ENCODE peak calls at places on chromosomes 5 and 9, in five cellular contexts. One of them, this sample, is unnamed.

GRCh38 chr9:76732341-76732958 is 31.8 kb upstream of the PCA3 start:
- DNase-seq in HTR-8/SVneo: no peak
- DNase-seq in non-pigmented ciliary epithelial cell: no peak
- DNase-seq in stimulated activated CD4-positive, alpha-beta T cell treated with anti-CD3 and anti-CD28 coated beads, Interleukin-15, amount 100 ng/mL, for 1 hour: no peak
- DNase-seq in activated naive CD4-positive, alpha-beta T cell: no peak
- DNase-seq in this sample: no peak

GRCh38 chr5:24633705-24634325 is 11.0 kb downstream of the CDH10 start:
- DNase-seq in HTR-8/SVneo: peak
- DNase-seq in non-pigmented ciliary epithelial cell: no peak
- DNase-seq in stimulated activated CD4-positive, alpha-beta T cell treated with anti-CD3 and anti-CD28 coated beads, Interleukin-15, amount 100 ng/mL, for 1 hour: no peak
- DNase-seq in activated naive CD4-positive, alpha-beta T cell: no peak
- DNase-seq in this sample: no peak

GRCh38 chr9:124739360-124739759 is 31.8 kb downstream of the NR6A1 start:
- DNase-seq in HTR-8/SVneo: no peak
- DNase-seq in non-pigmented ciliary epithelial cell: no peak
- DNase-seq in stimulated activated CD4-positive, alpha-beta T cell treated with anti-CD3 and anti-CD28 coated beads, Interleukin-15, amount 100 ng/mL, for 1 hour: no peak
- DNase-seq in activated naive CD4-positive, alpha-beta T cell: no peak
- DNase-seq in this sample: no peak

GRCh38 chr5:6732634-6733410 is 19.6 kb downstream of the TENT4A start:
- DNase-seq in HTR-8/SVneo: peak
- DNase-seq in non-pigmented ciliary epithelial cell: peak
- DNase-seq in stimulated activated CD4-positive, alpha-beta T cell treated with anti-CD3 and anti-CD28 coated beads, Interleukin-15, amount 100 ng/mL, for 1 hour: no peak
- DNase-seq in activated naive CD4-positive, alpha-beta T cell: no peak
- DNase-seq in this sample: no peak

GRCh38 chr5:40409600-40409999 is 270.1 kb upstream of the PTGER4 start:
- DNase-seq in HTR-8/SVneo: no peak
- DNase-seq in non-pigmented ciliary epithelial cell: no peak
- DNase-seq in stimulated activated CD4-positive, alpha-beta T cell treated with anti-CD3 and anti-CD28 coated beads, Interleukin-15, amount 100 ng/mL, for 1 hour: no peak
- DNase-seq in activated naive CD4-positive, alpha-beta T cell: peak
- DNase-seq in this sample: no peak

GRCh38 chr5:178235600-178235998 is 3.0 kb upstream of the PHYKPL start:
- DNase-seq in HTR-8/SVneo: no peak
- DNase-seq in non-pigmented ciliary epithelial cell: no peak
- DNase-seq in stimulated activated CD4-positive, alpha-beta T cell treated with anti-CD3 and anti-CD28 coated beads, Interleukin-15, amount 100 ng/mL, for 1 hour: no peak
- DNase-seq in activated naive CD4-positive, alpha-beta T cell: no peak
- DNase-seq in this sample: no peak

GRCh38 chr5:54643679-54644078 is 126.1 kb downstream of the SNX18 start:
- DNase-seq in HTR-8/SVneo: peak
- DNase-seq in non-pigmented ciliary epithelial cell: no peak
- DNase-seq in stimulated activated CD4-positive, alpha-beta T cell treated with anti-CD3 and anti-CD28 coated beads, Interleukin-15, amount 100 ng/mL, for 1 hour: no peak
- DNase-seq in activated naive CD4-positive, alpha-beta T cell: no peak
- DNase-seq in this sample: no peak

GRCh38 chr9:72592501-72593403 is 71.3 kb downstream of the TMC1 start:
- DNase-seq in HTR-8/SVneo: peak
- DNase-seq in non-pigmented ciliary epithelial cell: no peak
- DNase-seq in stimulated activated CD4-positive, alpha-beta T cell treated with anti-CD3 and anti-CD28 coated beads, Interleukin-15, amount 100 ng/mL, for 1 hour: no peak
- DNase-seq in activated naive CD4-positive, alpha-beta T cell: no peak
- DNase-seq in this sample: no peak

GRCh38 chr5:52043137-52043536 is 659.9 kb downstream of the ISL1 start:
- DNase-seq in HTR-8/SVneo: no peak
- DNase-seq in non-pigmented ciliary epithelial cell: no peak
- DNase-seq in stimulated activated CD4-positive, alpha-beta T cell treated with anti-CD3 and anti-CD28 coated beads, Interleukin-15, amount 100 ng/mL, for 1 hour: no peak
- DNase-seq in activated naive CD4-positive, alpha-beta T cell: no peak
- DNase-seq in this sample: no peak

GRCh38 chr5:117131876-117132275 is 557.3 kb upstream of the SEMA6A start:
- DNase-seq in HTR-8/SVneo: no peak
- DNase-seq in non-pigmented ciliary epithelial cell: no peak
- DNase-seq in stimulated activated CD4-positive, alpha-beta T cell treated with anti-CD3 and anti-CD28 coated beads, Interleukin-15, amount 100 ng/mL, for 1 hour: no peak
- DNase-seq in activated naive CD4-positive, alpha-beta T cell: no peak
- DNase-seq in this sample: no peak

GRCh38 chr5:113321266-113321665 is 113.5 kb downstream of the TSSK1B start:
- DNase-seq in HTR-8/SVneo: no peak
- DNase-seq in non-pigmented ciliary epithelial cell: no peak
- DNase-seq in stimulated activated CD4-positive, alpha-beta T cell treated with anti-CD3 and anti-CD28 coated beads, Interleukin-15, amount 100 ng/mL, for 1 hour: no peak
- DNase-seq in activated naive CD4-positive, alpha-beta T cell: no peak
- DNase-seq in this sample: no peak

GRCh38 chr5:90557391-90557790 is 1.2 kb upstream of the ADGRV1 start:
- DNase-seq in HTR-8/SVneo: no peak
- DNase-seq in non-pigmented ciliary epithelial cell: no peak
- DNase-seq in stimulated activated CD4-positive, alpha-beta T cell treated with anti-CD3 and anti-CD28 coated beads, Interleukin-15, amount 100 ng/mL, for 1 hour: no peak
- DNase-seq in activated naive CD4-positive, alpha-beta T cell: no peak
- DNase-seq in this sample: no peak

GRCh38 chr9:463455-464125 is 248.9 kb downstream of the DOCK8 start:
- DNase-seq in HTR-8/SVneo: no peak
- DNase-seq in non-pigmented ciliary epithelial cell: no peak
- DNase-seq in stimulated activated CD4-positive, alpha-beta T cell treated with anti-CD3 and anti-CD28 coated beads, Interleukin-15, amount 100 ng/mL, for 1 hour: no peak
- DNase-seq in activated naive CD4-positive, alpha-beta T cell: no peak
- DNase-seq in this sample: no peak

GRCh38 chr9:78585909-78586308 is 289.0 kb downstream of the PSAT1 start:
- DNase-seq in HTR-8/SVneo: no peak
- DNase-seq in non-pigmented ciliary epithelial cell: no peak
- DNase-seq in stimulated activated CD4-positive, alpha-beta T cell treated with anti-CD3 and anti-CD28 coated beads, Interleukin-15, amount 100 ng/mL, for 1 hour: no peak
- DNase-seq in activated naive CD4-positive, alpha-beta T cell: no peak
- DNase-seq in this sample: no peak

GRCh38 chr5:32859211-32859641 is 148.1 kb downstream of the NPR3 start:
- DNase-seq in HTR-8/SVneo: no peak
- DNase-seq in non-pigmented ciliary epithelial cell: no peak
- DNase-seq in stimulated activated CD4-positive, alpha-beta T cell treated with anti-CD3 and anti-CD28 coated beads, Interleukin-15, amount 100 ng/mL, for 1 hour: no peak
- DNase-seq in activated naive CD4-positive, alpha-beta T cell: no peak
- DNase-seq in this sample: no peak

GRCh38 chr5:111743521-111743920 is 13.5 kb downstream of the NREP start:
- DNase-seq in HTR-8/SVneo: no peak
- DNase-seq in non-pigmented ciliary epithelial cell: no peak
- DNase-seq in stimulated activated CD4-positive, alpha-beta T cell treated with anti-CD3 and anti-CD28 coated beads, Interleukin-15, amount 100 ng/mL, for 1 hour: no peak
- DNase-seq in activated naive CD4-positive, alpha-beta T cell: no peak
- DNase-seq in this sample: no peak

GRCh38 chr5:36569456-36569855 is 37.0 kb upstream of the SLC1A3 start:
- DNase-seq in HTR-8/SVneo: no peak
- DNase-seq in non-pigmented ciliary epithelial cell: no peak
- DNase-seq in stimulated activated CD4-positive, alpha-beta T cell treated with anti-CD3 and anti-CD28 coated beads, Interleukin-15, amount 100 ng/mL, for 1 hour: no peak
- DNase-seq in activated naive CD4-positive, alpha-beta T cell: no peak
- DNase-seq in this sample: no peak

GRCh38 chr9:971901-972511 is 4.4 kb upstream of the DMRT3 start:
- DNase-seq in HTR-8/SVneo: no peak
- DNase-seq in non-pigmented ciliary epithelial cell: no peak
- DNase-seq in stimulated activated CD4-positive, alpha-beta T cell treated with anti-CD3 and anti-CD28 coated beads, Interleukin-15, amount 100 ng/mL, for 1 hour: no peak
- DNase-seq in activated naive CD4-positive, alpha-beta T cell: no peak
- DNase-seq in this sample: no peak

GRCh38 chr5:110268985-110269384 is 457.5 kb downstream of the TMEM232 start:
- DNase-seq in HTR-8/SVneo: no peak
- DNase-seq in non-pigmented ciliary epithelial cell: no peak
- DNase-seq in stimulated activated CD4-positive, alpha-beta T cell treated with anti-CD3 and anti-CD28 coated beads, Interleukin-15, amount 100 ng/mL, for 1 hour: no peak
- DNase-seq in activated naive CD4-positive, alpha-beta T cell: no peak
- DNase-seq in this sample: no peak

GRCh38 chr9:136403538-136403914 is 3.6 kb upstream of the SNAPC4 start:
- DNase-seq in HTR-8/SVneo: no peak
- DNase-seq in non-pigmented ciliary epithelial cell: no peak
- DNase-seq in stimulated activated CD4-positive, alpha-beta T cell treated with anti-CD3 and anti-CD28 coated beads, Interleukin-15, amount 100 ng/mL, for 1 hour: peak
- DNase-seq in activated naive CD4-positive, alpha-beta T cell: no peak
- DNase-seq in this sample: no peak

GRCh38 chr9:134813841-134814240 is 66.8 kb upstream of the FCN2 start:
- DNase-seq in HTR-8/SVneo: no peak
- DNase-seq in non-pigmented ciliary epithelial cell: no peak
- DNase-seq in stimulated activated CD4-positive, alpha-beta T cell treated with anti-CD3 and anti-CD28 coated beads, Interleukin-15, amount 100 ng/mL, for 1 hour: no peak
- DNase-seq in activated naive CD4-positive, alpha-beta T cell: no peak
- DNase-seq in this sample: no peak

GRCh38 chr5:35651002-35651756 is 33.5 kb downstream of the SPEF2 start:
- DNase-seq in HTR-8/SVneo: peak
- DNase-seq in non-pigmented ciliary epithelial cell: no peak
- DNase-seq in stimulated activated CD4-positive, alpha-beta T cell treated with anti-CD3 and anti-CD28 coated beads, Interleukin-15, amount 100 ng/mL, for 1 hour: peak
- DNase-seq in activated naive CD4-positive, alpha-beta T cell: peak
- DNase-seq in this sample: no peak

GRCh38 chr5:14268236-14268701 is 125.1 kb downstream of the TRIO start:
- DNase-seq in HTR-8/SVneo: peak
- DNase-seq in non-pigmented ciliary epithelial cell: peak
- DNase-seq in stimulated activated CD4-positive, alpha-beta T cell treated with anti-CD3 and anti-CD28 coated beads, Interleukin-15, amount 100 ng/mL, for 1 hour: no peak
- DNase-seq in activated naive CD4-positive, alpha-beta T cell: no peak
- DNase-seq in this sample: no peak

GRCh38 chr5:143428738-143429420 is 25.4 kb upstream of the NR3C1 start:
- DNase-seq in HTR-8/SVneo: no peak
- DNase-seq in non-pigmented ciliary epithelial cell: no peak
- DNase-seq in stimulated activated CD4-positive, alpha-beta T cell treated with anti-CD3 and anti-CD28 coated beads, Interleukin-15, amount 100 ng/mL, for 1 hour: no peak
- DNase-seq in activated naive CD4-positive, alpha-beta T cell: no peak
- DNase-seq in this sample: no peak

GRCh38 chr9:133599470-133600173 is 9.6 kb downstream of the FAM163B start:
- DNase-seq in HTR-8/SVneo: no peak
- DNase-seq in non-pigmented ciliary epithelial cell: no peak
- DNase-seq in stimulated activated CD4-positive, alpha-beta T cell treated with anti-CD3 and anti-CD28 coated beads, Interleukin-15, amount 100 ng/mL, for 1 hour: no peak
- DNase-seq in activated naive CD4-positive, alpha-beta T cell: no peak
- DNase-seq in this sample: no peak

GRCh38 chr5:16588434-16589214 is 28.2 kb downstream of the RETREG1 start:
- DNase-seq in HTR-8/SVneo: no peak
- DNase-seq in non-pigmented ciliary epithelial cell: no peak
- DNase-seq in stimulated activated CD4-positive, alpha-beta T cell treated with anti-CD3 and anti-CD28 coated beads, Interleukin-15, amount 100 ng/mL, for 1 hour: no peak
- DNase-seq in activated naive CD4-positive, alpha-beta T cell: no peak
- DNase-seq in this sample: no peak

GRCh38 chr9:34577635-34578240 is 11.8 kb downstream of the CNTFR start:
- DNase-seq in HTR-8/SVneo: no peak
- DNase-seq in non-pigmented ciliary epithelial cell: no peak
- DNase-seq in stimulated activated CD4-positive, alpha-beta T cell treated with anti-CD3 and anti-CD28 coated beads, Interleukin-15, amount 100 ng/mL, for 1 hour: no peak
- DNase-seq in activated naive CD4-positive, alpha-beta T cell: no peak
- DNase-seq in this sample: peak

GRCh38 chr5:100841358-100842076 is 61.6 kb downstream of the ST8SIA4 start:
- DNase-seq in HTR-8/SVneo: no peak
- DNase-seq in non-pigmented ciliary epithelial cell: no peak
- DNase-seq in stimulated activated CD4-positive, alpha-beta T cell treated with anti-CD3 and anti-CD28 coated beads, Interleukin-15, amount 100 ng/mL, for 1 hour: no peak
- DNase-seq in activated naive CD4-positive, alpha-beta T cell: no peak
- DNase-seq in this sample: no peak

GRCh38 chr5:432201-432927 is 10.6 kb upstream of the EXOC3 start:
- DNase-seq in HTR-8/SVneo: no peak
- DNase-seq in non-pigmented ciliary epithelial cell: no peak
- DNase-seq in stimulated activated CD4-positive, alpha-beta T cell treated with anti-CD3 and anti-CD28 coated beads, Interleukin-15, amount 100 ng/mL, for 1 hour: no peak
- DNase-seq in activated naive CD4-positive, alpha-beta T cell: no peak
- DNase-seq in this sample: no peak

This sample was measured in C1 segment of cervical spinal cord.